ENCODE peak calls at places on chromosomes 6 and 20, in seven cellular contexts. Y is HFF-Myc; H is HFFc6; G is GM10248; L is AG09319; K is CD4-positive, alpha-beta T cell; V is tibial nerve. F is an unnamed sample.

GRCh38 chr6:166763606-166764472 is 136.8 kb upstream of the RPS6KA2 start:
- DNase-seq in G (no peak), Y (no peak), H (no peak), L (no peak), K (no peak), V (no peak), F (no peak)

GRCh38 chr20:13681248-13682125 is 42.8 kb upstream of the TASP1 start:
- DNase-seq in H (no peak), K (no peak), V (no peak), Y (no peak), L (no peak), G (peak), F (peak)

GRCh38 chr20:41889125-41889870 is 271.1 kb upstream of the CHD6 start:
- DNase-seq in L (no peak), H (no peak), V (peak), G (no peak), K (no peak), Y (no peak), F (no peak)

GRCh38 chr6:157825243-157825904 is 2.3 kb downstream of the SNX9 start:
- DNase-seq in H (no peak), K (no peak), L (no peak), V (no peak), G (no peak), Y (no peak), F (no peak)

GRCh38 chr6:63816401-63816975 is 180.9 kb downstream of the PHF3 start:
- DNase-seq in G (no peak), H (no peak), L (no peak), V (no peak), Y (no peak), K (no peak), F (no peak)

GRCh38 chr20:48817367-48818030 is 10.3 kb downstream of the PREX1 start:
- DNase-seq in G (no peak), L (no peak), H (no peak), V (no peak), Y (no peak), K (no peak), F (no peak)

GRCh38 chr6:28635547-28636158 is 110.0 kb downstream of the GPX5 start:
- DNase-seq in G (no peak), L (no peak), H (no peak), K (no peak), Y (no peak), V (no peak), F (no peak)

GRCh38 chr6:84260186-84260585 is 32.7 kb upstream of the CEP162 start:
- DNase-seq in G (no peak), K (no peak), V (no peak), Y (no peak), H (no peak), L (no peak), F (no peak)

GRCh38 chr20:4811661-4812181 is 90.0 kb downstream of the PRND start:
- DNase-seq in G (no peak), V (peak), K (peak), H (no peak), L (no peak), Y (no peak), F (no peak)

GRCh38 chr6:161033667-161034066 is 42.1 kb downstream of the MAP3K4 start:
- DNase-seq in L (no peak), V (no peak), H (no peak), G (no peak), K (no peak), Y (no peak), F (no peak)

GRCh38 chr6:111651185-111652034 is 45.7 kb upstream of the TRAF3IP2 start:
- DNase-seq in Y (no peak), H (no peak), V (no peak), K (no peak), L (peak), G (no peak), F (no peak)

GRCh38 chr20:9261781-9262180 is 192.9 kb downstream of the PLCB4 start:
- DNase-seq in V (no peak), H (no peak), L (no peak), Y (no peak), K (no peak), G (no peak), F (no peak)

GRCh38 chr20:23241416-23241815 is 109.2 kb upstream of the NXT1 start:
- DNase-seq in K (no peak), G (no peak), Y (no peak), V (peak), L (no peak), H (no peak), F (no peak)

GRCh38 chr6:110389689-110390382 is 25.5 kb downstream of the DDO start:
- DNase-seq in G (no peak), L (no peak), H (no peak), K (no peak), V (no peak), Y (no peak), F (no peak)

GRCh38 chr20:17543531-17543961 is 12.4 kb upstream of the BFSP1 start:
- DNase-seq in K (no peak), V (no peak), Y (no peak), L (peak), H (peak), G (no peak), F (no peak)

GRCh38 chr20:3330046-3330741 is 77.3 kb downstream of the DNAAF9 start:
- DNase-seq in G (no peak), V (no peak), L (peak), Y (peak), K (no peak), H (peak), F (no peak)

GRCh38 chr6:32291549-32291948 is 67.7 kb upstream of the NOTCH4 start:
- DNase-seq in G (no peak), K (no peak), Y (no peak), L (no peak), H (no peak), V (no peak), F (no peak)

GRCh38 chr6:21596379-21597242 is 3.1 kb downstream of the SOX4 start:
- DNase-seq in H (peak), K (no peak), V (peak), G (peak), Y (no peak), L (no peak), F (peak)

GRCh38 chr6:75503291-75503690 is 9.7 kb upstream of the FILIP1 start:
- DNase-seq in V (no peak), G (no peak), H (no peak), L (no peak), K (no peak), Y (no peak), F (peak)

GRCh38 chr6:135936606-135937005 is 85.1 kb downstream of the PDE7B start:
- DNase-seq in V (no peak), H (peak), L (peak), K (no peak), Y (peak), G (no peak), F (no peak)

GRCh38 chr6:21729431-21729830 is 135.9 kb downstream of the SOX4 start:
- DNase-seq in G (no peak), K (no peak), H (no peak), V (no peak), Y (no peak), L (no peak), F (no peak)

GRCh38 chr20:57263767-57264150 is 2.7 kb downstream of the BMP7 start:
- DNase-seq in Y (no peak), V (no peak), L (no peak), H (no peak), K (no peak), G (no peak), F (no peak)

GRCh38 chr6:136284909-136285308 is 4.7 kb downstream of the BCLAF1 start:
- DNase-seq in G (no peak), H (peak), L (no peak), K (no peak), V (no peak), Y (peak), F (no peak)

GRCh38 chr6:109036588-109037320 is 57.9 kb downstream of the SESN1 start:
- DNase-seq in Y (peak), L (no peak), H (no peak), K (no peak), V (no peak), G (no peak), F (no peak)

GRCh38 chr20:61797200-61797599 is 268.5 kb downstream of the TAF4 start:
- DNase-seq in H (no peak), L (no peak), V (no peak), G (no peak), K (no peak), Y (no peak), F (no peak)

GRCh38 chr6:2748183-2748582 is 2.5 kb downstream of the MYLK4 start:
- DNase-seq in K (no peak), L (no peak), G (no peak), V (no peak), H (no peak), Y (no peak), F (no peak)

GRCh38 chr6:137709424-137710281 is 157.4 kb upstream of the TNFAIP3 start:
- DNase-seq in Y (no peak), V (no peak), G (no peak), L (no peak), K (no peak), H (no peak), F (no peak)

GRCh38 chr20:9368893-9369292 is 145.5 kb upstream of the LAMP5 start:
- DNase-seq in L (no peak), H (no peak), K (no peak), V (no peak), Y (no peak), G (no peak), F (no peak)

GRCh38 chr6:12477616-12478015 is 187.5 kb downstream of the EDN1 start:
- DNase-seq in H (no peak), K (no peak), L (no peak), Y (no peak), V (no peak), G (no peak), F (no peak)

GRCh38 chr6:14925627-14926026 is 320.2 kb upstream of the JARID2 start:
- DNase-seq in K (no peak), H (no peak), G (no peak), L (peak), Y (no peak), V (no peak), F (no peak)

GRCh38 chr6:126344181-126344580 is 4.3 kb downstream of the CENPW start:
- DNase-seq in V (no peak), L (no peak), G (no peak), Y (no peak), K (no peak), H (no peak), F (no peak)

GRCh38 chr6:35360349-35361138 is 18.2 kb downstream of the PPARD start:
- DNase-seq in H (no peak), G (no peak), V (no peak), K (no peak), Y (no peak), L (no peak), F (no peak)

GRCh38 chr6:45786243-45786795 is 229.3 kb downstream of the CLIC5 start:
- DNase-seq in Y (no peak), G (no peak), K (no peak), H (no peak), L (no peak), V (no peak), F (no peak)

GRCh38 chr6:52672422-52673025 is 1.6 kb downstream of the TMEM14A start:
- DNase-seq in G (no peak), V (no peak), H (peak), Y (no peak), L (no peak), K (no peak), F (no peak)

GRCh38 chr6:52667572-52667971 is 3.3 kb upstream of the TMEM14A start:
- DNase-seq in K (no peak), Y (no peak), G (peak), L (no peak), V (no peak), H (no peak), F (peak)

GRCh38 chr6:52675372-52675771 is 4.5 kb downstream of the TMEM14A start:
- DNase-seq in L (no peak), V (no peak), K (no peak), H (no peak), G (no peak), Y (no peak), F (no peak)

GRCh38 chr6:52666523-52666922 is 4.4 kb upstream of the TMEM14A start:
- DNase-seq in G (no peak), Y (no peak), K (no peak), V (no peak), H (no peak), L (no peak), F (no peak)

GRCh38 chr6:52670502-52671409 is at the start of gene TMEM14A:
- DNase-seq in H (peak), L (peak), Y (peak), G (peak), V (peak), K (peak), F (peak)
- TF ChIP-seq CTCF in H (no peak), L (no peak), Y (no peak), G (no peak), V (no peak), K (no peak), F (no peak)

GRCh38 chr6:1686117-1687098 is 76.7 kb downstream of the FOXC1 start:
- DNase-seq in K (no peak), H (peak), Y (peak), V (no peak), L (peak), G (no peak), F (no peak)
- TF ChIP-seq CTCF in K (no peak), H (peak), Y (peak), V (no peak), L (peak), G (no peak), F (no peak)

GRCh38 chr6:71531006-71531405 is 242.4 kb downstream of the OGFRL1 start:
- DNase-seq in Y (peak), H (no peak), L (peak), G (no peak), V (no peak), K (no peak), F (no peak)

GRCh38 chr6:71531841-71532240 is 243.2 kb downstream of the OGFRL1 start:
- DNase-seq in K (no peak), L (no peak), G (no peak), Y (no peak), V (no peak), H (no peak), F (no peak)

GRCh38 chr6:71537717-71538116 is 249.1 kb downstream of the OGFRL1 start:
- DNase-seq in V (no peak), K (no peak), G (no peak), L (no peak), Y (no peak), H (peak), F (no peak)

GRCh38 chr6:71534916-71535315 is 246.3 kb downstream of the OGFRL1 start:
- DNase-seq in V (no peak), L (no peak), K (no peak), H (no peak), G (no peak), Y (no peak), F (no peak)

GRCh38 chr6:71533939-71534379 is 245.3 kb downstream of the OGFRL1 start:
- DNase-seq in Y (no peak), G (peak), V (peak), K (no peak), L (no peak), H (peak), F (peak)
- TF ChIP-seq CTCF in Y (peak), G (peak), V (peak), K (peak), L (peak), H (peak), F (peak)

GRCh38 chr6:94323853-94324252 is 904.5 kb upstream of the EPHA7 start:
- DNase-seq in V (no peak), G (no peak), Y (no peak), K (no peak), H (no peak), L (no peak), F (no peak)
- TF ChIP-seq CTCF in V (no peak), G (no peak), Y (no peak), K (no peak), H (no peak), L (no peak), F (no peak)

GRCh38 chr6:8481727-8482126 is 46.4 kb upstream of the SLC35B3 start:
- DNase-seq in Y (peak), V (no peak), G (peak), K (no peak), L (no peak), H (no peak), F (peak)
- TF ChIP-seq CTCF in Y (peak), V (no peak), G (peak), K (no peak), L (peak), H (no peak), F (peak)

GRCh38 chr20:35618372-35619131 is 2.9 kb downstream of the SPAG4 start:
- DNase-seq in V (no peak), L (no peak), H (peak), Y (no peak), K (no peak), G (no peak), F (peak)

GRCh38 chr20:35615667-35616464 is at the start of gene SPAG4:
- DNase-seq in V (peak), Y (peak), G (peak), L (peak), H (peak), K (peak), F (peak)

GRCh38 chr20:35618032-35618371 is 2.4 kb downstream of the SPAG4 start:
- DNase-seq in H (no peak), L (no peak), V (no peak), G (no peak), K (no peak), Y (no peak), F (no peak)

GRCh38 chr20:35616465-35617396 is 1.1 kb downstream of the SPAG4 start:
- DNase-seq in V (peak), K (peak), Y (peak), L (peak), G (peak), H (peak), F (peak)

GRCh38 chr20:35617397-35618031 is 1.9 kb downstream of the SPAG4 start:
- DNase-seq in K (no peak), V (peak), G (peak), Y (no peak), L (no peak), H (peak), F (peak)
- TF ChIP-seq CTCF in K (no peak), V (peak), G (peak), Y (no peak), L (peak), H (peak), F (no peak)

F was measured in GM20000.